ENCODE peak calls at places on chromosomes 12 and 14, in ten cellular contexts. W, F, R, P, J, Q, I, A, L and S are unnamed samples.

GRCh38 chr14:50232276-50232642 is 881 bp upstream of the SOS2 start:
- DNase-seq in Q (no peak), R (no peak), F (no peak), P (no peak), L (no peak), W (no peak), J (no peak), I (no peak), A (no peak), S (no peak)

GRCh38 chr14:63893701-63894458 is 41.1 kb downstream of the SYNE2 start:
- DNase-seq in A (peak; percentile 19), J (no peak), P (peak; percentile 79), W (peak; percentile 35), F (no peak), Q (no peak), I (peak; percentile 94), L (peak; percentile 29), R (peak; percentile 81), S (peak; percentile 75)

GRCh38 chr14:20610002-20610765 is 19.0 kb upstream of the RNASE12 start:
- DNase-seq in A (peak; percentile 82), P (peak; percentile 81), Q (peak; percentile 69), J (peak; percentile 41), R (peak; percentile 88), F (peak; percentile 86), I (peak; percentile 71), L (peak; percentile 84), W (peak; percentile 85), S (peak; percentile 90)

GRCh38 chr14:94966344-94966743 is 191.0 kb downstream of the DICER1 start:
- DNase-seq in I (no peak), A (no peak), Q (no peak), P (no peak), F (no peak), R (no peak), L (no peak), J (no peak), W (no peak), S (no peak)

GRCh38 chr14:69328317-69328716 is 68.4 kb downstream of the GALNT16 start:
- DNase-seq in P (no peak), I (no peak), J (no peak), F (peak; percentile 61), L (no peak), A (no peak), R (no peak), Q (no peak), W (no peak), S (no peak)

GRCh38 chr12:123942911-123943648 is 29.6 kb downstream of the CCDC92 start:
- DNase-seq in A (no peak), F (no peak), R (peak; percentile 44), W (no peak), L (no peak), Q (no peak), P (no peak), I (peak; percentile 55), J (no peak), S (no peak)

GRCh38 chr12:131736807-131737484 is 26.1 kb downstream of the SFSWAP start:
- DNase-seq in L (no peak), R (no peak), W (no peak), F (peak; percentile 84), J (no peak), A (no peak), P (no peak), Q (no peak), I (peak; percentile 85), S (no peak)

GRCh38 chr14:66405158-66405557 is 81.0 kb upstream of the CCDC196 start:
- DNase-seq in A (no peak), J (no peak), W (no peak), R (no peak), Q (no peak), I (peak; percentile 33), L (no peak), P (no peak), F (no peak), S (no peak)

GRCh38 chr12:15546102-15546701 is 223.9 kb downstream of the PTPRO start:
- DNase-seq in P (no peak), J (peak; percentile 37), I (no peak), A (no peak), F (no peak), L (no peak), R (no peak), Q (peak; percentile 20), W (no peak), S (no peak)

GRCh38 chr12:15543347-15543746 is 221.0 kb downstream of the PTPRO start:
- DNase-seq in W (no peak), J (no peak), Q (no peak), P (no peak), A (no peak), R (no peak), F (no peak), L (no peak), I (no peak), S (no peak)

GRCh38 chr12:15544589-15544988 is 222.3 kb downstream of the PTPRO start:
- DNase-seq in W (no peak), F (no peak), P (no peak), A (no peak), I (no peak), R (no peak), L (no peak), Q (no peak), J (no peak), S (no peak)

GRCh38 chr12:15541996-15542631 is 219.8 kb downstream of the PTPRO start:
- DNase-seq in P (no peak), F (no peak), J (no peak), R (no peak), L (no peak), W (no peak), Q (no peak), A (no peak), I (no peak), S (no peak)

GRCh38 chr12:15545329-15545728 is 223.0 kb downstream of the PTPRO start:
- DNase-seq in W (no peak), F (no peak), P (no peak), I (no peak), A (no peak), Q (no peak), L (no peak), J (no peak), R (no peak), S (no peak)
- H3K27ac ChIP-seq in W (no peak overlapping the region), F (no peak overlapping the region), P (peak overlapping the region; percentile 75), I (no peak overlapping the region), A (peak overlapping the region; percentile 81), Q (peak overlapping the region; percentile 27), L (no peak overlapping the region), J (no peak overlapping the region), R (no peak overlapping the region), S (no peak overlapping the region)

GRCh38 chr12:79655036-79655435 is 35.7 kb downstream of the PAWR start:
- DNase-seq in Q (no peak), F (no peak), P (no peak), J (no peak), W (no peak), A (no peak), I (no peak), R (no peak), L (no peak), S (no peak)
- H3K4me3 ChIP-seq in Q (no peak overlapping the region), F (no peak overlapping the region), P (no peak overlapping the region), J (no peak overlapping the region), W (no peak overlapping the region), A (no peak overlapping the region), I (no peak overlapping the region), R (no peak overlapping the region), L (no peak overlapping the region), S (no peak overlapping the region)

GRCh38 chr12:34340534-34341361 is 318.5 kb downstream of the ALG10 start:
- DNase-seq in R (no peak), F (no peak), L (no peak), Q (no peak), W (no peak), I (no peak), A (no peak), P (no peak), J (no peak), S (no peak)

GRCh38 chr12:34339922-34340321 is 317.6 kb downstream of the ALG10 start:
- DNase-seq in L (no peak), R (no peak), I (no peak), A (no peak), P (no peak), F (no peak), W (no peak), Q (no peak), J (no peak), S (no peak)

GRCh38 chr12:34341362-34341733 is 319.1 kb downstream of the ALG10 start:
- DNase-seq in I (no peak), L (no peak), A (no peak), W (no peak), F (no peak), P (no peak), R (no peak), Q (no peak), J (no peak), S (no peak)

GRCh38 chr12:34336619-34337465 is 314.5 kb downstream of the ALG10 start:
- DNase-seq in A (no peak), Q (no peak), P (no peak), R (no peak), W (no peak), F (no peak), L (no peak), I (no peak), J (no peak), S (no peak)

DNA sequence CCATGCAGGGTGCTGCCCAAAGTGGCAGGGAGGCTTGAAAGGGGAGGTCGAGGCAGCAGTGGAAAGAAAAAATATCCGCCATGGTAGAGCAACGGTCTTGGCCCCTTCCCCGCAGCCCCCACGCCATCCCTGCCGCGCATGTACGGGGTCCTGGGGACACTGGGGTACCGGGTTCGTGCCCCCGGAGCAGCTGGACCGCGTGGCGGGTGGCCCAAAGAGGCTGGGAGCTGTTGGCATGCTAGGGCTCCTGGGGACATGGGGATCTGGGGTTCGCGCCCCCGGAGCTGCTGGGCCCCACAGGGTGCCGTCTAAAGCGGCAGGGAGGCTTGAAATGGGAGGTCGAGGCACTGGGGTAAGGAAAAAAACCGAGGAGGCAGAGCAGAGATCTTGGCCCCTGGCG is 316.5 kb downstream of the ALG10 start:
- DNase-seq in F (no peak), R (no peak), I (no peak), P (no peak), A (no peak), L (no peak), W (no peak), J (no peak), Q (no peak), S (no peak)
- H3K9me3 ChIP-seq in F (no peaks in the 10 kb centered on the region), R (no peaks in the 10 kb centered on the region), I (no peaks in the 10 kb centered on the region), P (peaks cover 65% of the 10 kb centered on the region), A (no peaks in the 10 kb centered on the region), L (peaks cover 100% of the 10 kb centered on the region), W (peaks cover 8% of the 10 kb centered on the region), J (no peaks in the 10 kb centered on the region), Q (no peaks in the 10 kb centered on the region), S (no peaks in the 10 kb centered on the region)

DNA sequence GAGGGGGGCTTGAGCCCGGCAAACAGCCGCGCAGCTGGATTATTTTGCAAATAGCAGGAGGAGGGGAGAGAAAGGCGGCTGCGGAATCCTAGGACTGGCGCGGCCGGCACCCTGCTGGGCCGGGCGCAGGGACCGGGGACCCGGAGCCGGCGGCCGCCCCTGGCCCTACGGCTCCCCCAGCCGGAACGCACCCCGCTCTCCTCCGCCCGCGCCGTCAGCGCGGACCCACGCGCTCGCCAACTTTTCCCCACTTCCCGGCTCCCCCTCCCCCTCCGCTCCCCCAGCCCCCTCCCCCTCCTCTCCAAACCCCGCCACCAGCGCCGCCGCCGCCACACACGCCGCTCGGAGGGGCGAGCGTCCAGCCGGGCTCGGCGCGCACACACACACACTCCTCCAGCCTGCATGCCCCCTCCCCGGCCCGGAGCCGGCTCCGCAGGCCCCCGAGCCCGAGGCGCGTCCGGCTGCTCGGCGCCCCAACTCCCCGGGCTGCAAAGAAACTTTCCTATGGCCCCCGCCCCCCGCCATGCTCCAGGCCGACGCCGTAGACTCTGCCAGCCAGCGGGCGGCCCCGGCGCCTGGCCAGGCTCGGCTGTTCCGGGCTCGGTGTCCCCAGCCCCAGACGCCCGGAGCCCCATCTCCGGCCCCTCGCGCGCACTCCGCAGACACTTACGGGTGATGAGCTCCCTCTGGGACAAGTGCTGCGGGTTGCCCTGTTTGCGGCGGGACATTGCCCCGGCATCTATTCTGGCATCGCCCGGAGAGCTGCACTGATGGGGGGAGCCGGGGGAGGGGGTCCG is 1.3 kb downstream of the BCL11B start:
- DNase-seq in R (peak; percentile 78), J (no peak), Q (peak; percentile 42), A (no peak), I (no peak), W (no peak), P (no peak), F (no peak), L (no peak), S (no peak)
- H3K27ac ChIP-seq in R (no peak overlapping the region), J (no peak overlapping the region), Q (peak overlapping the region; percentile 97), A (peak overlapping the region; percentile 84), I (no peak overlapping the region), W (peak overlapping the region; percentile 67), P (no peak overlapping the region), F (no peak overlapping the region), L (peak overlapping the region; percentile 61), S (no peak overlapping the region)